ENCODE peak calls at places on chromosomes 2 and 18, in seven cellular contexts. D, F, I, W, C, P and X are unnamed samples.

GRCh38 chr2:196390243-196391148 is 219.1 kb upstream of the STK17B start:
- DNase-seq in D (no peak), F (no peak), I (no peak), W (no peak), C (peak; percentile 28), P (peak; percentile 71), X (no peak)

GRCh38 chr2:73827018-73827417 is 1.7 kb upstream of the STAMBP start:
- DNase-seq in D (peak; percentile 39), F (no peak), I (no peak), W (peak; percentile 39), C (peak; percentile 48), P (peak; percentile 68), X (no peak)

GRCh38 chr2:64227603-64228125 is 83.4 kb upstream of the PELI1 start:
- DNase-seq in D (no peak), F (no peak), I (no peak), W (no peak), C (no peak), P (no peak), X (no peak)

GRCh38 chr2:196291873-196292800 is 120.8 kb upstream of the STK17B start:
- DNase-seq in D (peak; percentile 33), F (peak; percentile 78), I (no peak), W (no peak), C (no peak), P (peak; percentile 37), X (no peak)

GRCh38 chr2:207256026-207256425 is 90.3 kb upstream of the KLF7 start:
- DNase-seq in D (no peak), F (no peak), I (no peak), W (no peak), C (no peak), P (no peak), X (no peak)

GRCh38 chr2:15861898-15862297 is 78.5 kb upstream of the MYCN start:
- DNase-seq in D (no peak), F (no peak), I (no peak), W (no peak), C (no peak), P (no peak), X (no peak)

GRCh38 chr2:208354964-208355381 is 51.6 kb upstream of the PTH2R start:
- DNase-seq in D (no peak), F (no peak), I (no peak), W (no peak), C (no peak), P (no peak), X (no peak)

GRCh38 chr18:58313491-58314032 is 269.5 kb downstream of the NEDD4L start:
- DNase-seq in D (peak; percentile 42), F (no peak), I (no peak), W (no peak), C (no peak), P (no peak), X (no peak)

GRCh38 chr2:48112911-48113687 is 206.8 kb upstream of the FBXO11 start:
- DNase-seq in D (no peak), F (no peak), I (no peak), W (no peak), C (no peak), P (peak; percentile 56), X (no peak)

GRCh38 chr2:227890495-227891079 is 19.2 kb downstream of the DAW1 start:
- DNase-seq in D (peak; percentile 31), F (peak; percentile 55), I (no peak), W (no peak), C (peak; percentile 49), P (peak; percentile 93), X (no peak)

GRCh38 chr2:157875720-157876065 is 437 bp downstream of the ACVR1 start:
- DNase-seq in D (no peak), F (no peak), I (no peak), W (peak; percentile 61), C (no peak), P (peak; percentile 81), X (no peak)

GRCh38 chr18:21943456-21943855 is 202.9 kb downstream of the MIB1 start:
- DNase-seq in D (peak; percentile 5), F (no peak), I (no peak), W (no peak), C (no peak), P (no peak), X (no peak)

GRCh38 chr18:59549797-59550516 is 147.3 kb downstream of the CCBE1 start:
- DNase-seq in D (no peak), F (no peak), I (no peak), W (no peak), C (no peak), P (peak; percentile 16), X (no peak)